ENCODE peak calls at places on chromosomes 6 and 20, in four cellular contexts. Z, H, C and O are unnamed samples.

GRCh38 chr6:165439928-165440554 is 130.6 kb upstream of the C6orf118 start:
- DNase-seq in H (no peak), C (peak; percentile 59), Z (no peak), O (no peak)

GRCh38 chr6:13156381-13156780 is 172.0 kb downstream of the TBC1D7 start:
- DNase-seq in Z (no peak), H (no peak), C (no peak), O (no peak)

GRCh38 chr6:4805553-4806307 is 29.5 kb downstream of the CDYL start:
- DNase-seq in Z (no peak), H (peak; percentile 3), C (peak; percentile 39), O (peak; percentile 63)

GRCh38 chr6:104623052-104623690 is 236.5 kb downstream of the HACE1 start:
- DNase-seq in C (peak; percentile 21), H (no peak), Z (no peak), O (no peak)

GRCh38 chr6:113184291-113184690 is 672.9 kb upstream of the MARCKS start:
- DNase-seq in Z (no peak), H (no peak), C (no peak), O (no peak)

GRCh38 chr6:111852704-111853103 is 20.5 kb downstream of the FYN start:
- DNase-seq in Z (no peak), H (no peak), C (no peak), O (no peak)

GRCh38 chr6:150755524-150755923 is 110.0 kb upstream of the MTHFD1L start:
- DNase-seq in Z (no peak), H (no peak), C (no peak), O (no peak)

GRCh38 chr6:16320533-16321340 is 82.3 kb downstream of the GMPR start:
- DNase-seq in Z (no peak), C (no peak), H (no peak), O (no peak)

GRCh38 chr6:131937703-131938631 is 13.2 kb downstream of the CCN2 start:
- DNase-seq in Z (no peak), C (no peak), H (no peak), O (no peak)

GRCh38 chr6:16961577-16961976 is 140.3 kb upstream of the STMND1 start:
- DNase-seq in Z (no peak), C (no peak), H (no peak), O (no peak)

GRCh38 chr6:7216941-7217621 is 95.9 kb downstream of the SSR1 start:
- DNase-seq in Z (no peak), H (no peak), C (peak; percentile 66), O (peak; percentile 49)

GRCh38 chr6:137094411-137095008 is 49.7 kb upstream of the IL20RA start:
- DNase-seq in H (peak; percentile 31), C (peak; percentile 72), Z (no peak), O (no peak)

DNA sequence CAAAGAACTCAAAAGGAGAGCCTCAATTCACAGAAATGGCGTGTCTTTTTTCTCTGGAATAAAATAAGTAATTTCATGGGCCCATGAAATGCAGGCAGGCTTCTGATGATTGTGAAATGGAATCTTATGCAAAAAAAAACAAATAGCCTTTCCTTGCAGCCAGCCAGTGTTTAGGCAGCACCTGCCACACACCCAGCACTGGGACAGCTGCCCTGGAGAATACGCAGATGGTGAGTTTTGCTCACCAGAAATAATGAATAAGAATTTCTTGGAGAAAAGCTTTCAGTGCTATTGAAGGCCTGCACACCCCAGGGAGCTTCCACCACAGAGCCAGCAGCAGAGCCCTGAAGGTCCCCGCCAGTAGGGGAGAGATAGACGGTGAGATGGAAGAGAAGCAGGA is 55.0 kb downstream of the PXDC1 start:
- DNase-seq in C (no peak), H (no peak), Z (no peak), O (no peak)
- H3K27ac ChIP-seq in C (no peak overlapping the region), H (no peak overlapping the region), Z (no peak overlapping the region), O (no peak overlapping the region)

DNA sequence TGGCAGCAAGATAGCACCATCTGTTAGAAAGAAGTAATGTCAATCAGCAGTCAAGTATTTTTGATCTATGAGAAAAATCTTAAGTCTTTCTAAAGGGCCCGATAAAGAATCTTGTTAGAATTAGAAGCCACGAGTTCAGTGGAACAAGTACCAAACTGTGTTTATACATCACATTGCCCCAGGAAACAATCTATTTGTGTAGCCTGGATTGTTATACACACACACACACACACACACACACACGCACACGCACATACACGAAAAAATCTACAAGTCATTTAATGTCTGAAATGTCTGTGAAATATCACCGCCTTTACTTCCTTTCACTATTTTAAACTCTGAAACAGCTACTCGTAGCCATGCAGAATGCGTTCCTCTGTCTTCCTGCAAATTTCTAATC is 84.4 kb upstream of the SCAF8 start:
- DNase-seq in C (no peak), Z (no peak), H (no peak), O (no peak)
- H3K27ac ChIP-seq in C (no peak overlapping the region), Z (no peak overlapping the region), H (no peak overlapping the region), O (no peak overlapping the region)

GRCh38 chr6:118886641-118887040 is 7.3 kb upstream of the ASF1A start:
- DNase-seq in Z (no peak), H (no peak), C (no peak), O (no peak)

GRCh38 chr6:118882314-118882905 is 11.5 kb upstream of the ASF1A start:
- DNase-seq in H (no peak), C (no peak), Z (no peak), O (no peak)

GRCh38 chr6:118877806-118878205 is 16.1 kb upstream of the ASF1A start:
- DNase-seq in Z (no peak), C (no peak), H (no peak), O (no peak)

GRCh38 chr6:118876814-118877213 is 17.1 kb upstream of the ASF1A start:
- DNase-seq in Z (no peak), H (no peak), C (no peak), O (no peak)

GRCh38 chr6:118881440-118882313 is 12.3 kb upstream of the ASF1A start:
- DNase-seq in Z (no peak), H (no peak), C (no peak), O (no peak)
- H3K27ac ChIP-seq in Z (no peak overlapping the region), H (no peak overlapping the region), C (no peak overlapping the region), O (peak overlapping the region; percentile 27)

GRCh38 chr20:63894358-63895201 is at the start of gene DNAJC5:
- DNase-seq in Z (peak; percentile 82), H (peak; percentile 94), C (peak; percentile 94), O (peak; percentile 97)

GRCh38 chr20:63895202-63895885 is 418 bp downstream of the DNAJC5 start:
- DNase-seq in Z (no peak), C (no peak), H (no peak), O (no peak)

GRCh38 chr20:63897978-63898561 is 3.1 kb downstream of the DNAJC5 start:
- DNase-seq in Z (no peak), C (no peak), H (no peak), O (no peak)

GRCh38 chr20:63895886-63896135 is 885 bp downstream of the DNAJC5 start:
- DNase-seq in Z (no peak), H (no peak), C (no peak), O (no peak)

DNA sequence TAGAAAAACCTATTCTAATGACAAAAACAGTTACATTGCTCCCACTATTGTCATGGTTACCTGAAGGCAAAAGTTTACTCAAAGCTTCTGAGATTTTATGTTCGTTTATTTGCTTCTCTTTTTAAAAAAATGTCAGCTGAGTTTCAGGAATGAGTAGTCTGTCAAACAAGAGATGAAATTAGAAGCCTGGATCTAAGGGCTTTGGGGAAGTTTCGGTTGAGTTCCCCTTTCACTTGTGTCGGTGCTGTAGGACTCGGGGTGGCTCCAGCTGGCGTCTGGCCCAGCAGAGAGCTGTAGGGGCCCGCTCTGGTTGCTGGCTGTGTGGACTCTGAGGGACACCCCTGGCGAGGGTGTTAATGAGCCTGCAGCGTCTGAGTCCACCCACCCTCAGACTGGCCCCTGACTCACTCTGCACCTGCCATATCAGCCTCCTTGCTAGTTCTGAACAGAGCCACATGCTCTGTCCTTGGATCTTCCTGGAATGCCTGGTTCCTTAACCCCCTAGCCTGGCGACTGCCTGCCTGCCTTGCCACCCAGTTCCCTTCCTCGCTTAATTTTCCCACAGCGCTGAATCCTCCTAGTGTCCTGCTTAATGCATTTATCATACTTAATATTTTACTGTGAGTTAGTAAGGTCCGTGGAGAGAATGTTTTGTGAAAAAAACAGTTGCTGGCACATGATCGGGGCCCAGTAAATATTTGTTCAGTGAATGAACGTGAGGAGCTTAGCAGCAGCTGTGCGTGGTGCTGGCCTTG is 1.4 kb downstream of the DNAJC5 start:
- DNase-seq in H (no peak), C (peak; percentile 28), Z (no peak), O (peak; percentile 80)
- H3K27ac ChIP-seq in H (peak overlapping the region; percentile 59), C (peak overlapping the region; percentile 44), Z (peak overlapping the region; percentile 40), O (peak overlapping the region; percentile 86)

GRCh38 chr6:44537306-44538049 is 150.0 kb downstream of the CDC5L start:
- DNase-seq in Z (no peak), C (no peak), H (no peak), O (no peak)
- H3K27ac ChIP-seq in Z (no peak overlapping the region), C (no peak overlapping the region), H (no peak overlapping the region), O (no peak overlapping the region)

DNA sequence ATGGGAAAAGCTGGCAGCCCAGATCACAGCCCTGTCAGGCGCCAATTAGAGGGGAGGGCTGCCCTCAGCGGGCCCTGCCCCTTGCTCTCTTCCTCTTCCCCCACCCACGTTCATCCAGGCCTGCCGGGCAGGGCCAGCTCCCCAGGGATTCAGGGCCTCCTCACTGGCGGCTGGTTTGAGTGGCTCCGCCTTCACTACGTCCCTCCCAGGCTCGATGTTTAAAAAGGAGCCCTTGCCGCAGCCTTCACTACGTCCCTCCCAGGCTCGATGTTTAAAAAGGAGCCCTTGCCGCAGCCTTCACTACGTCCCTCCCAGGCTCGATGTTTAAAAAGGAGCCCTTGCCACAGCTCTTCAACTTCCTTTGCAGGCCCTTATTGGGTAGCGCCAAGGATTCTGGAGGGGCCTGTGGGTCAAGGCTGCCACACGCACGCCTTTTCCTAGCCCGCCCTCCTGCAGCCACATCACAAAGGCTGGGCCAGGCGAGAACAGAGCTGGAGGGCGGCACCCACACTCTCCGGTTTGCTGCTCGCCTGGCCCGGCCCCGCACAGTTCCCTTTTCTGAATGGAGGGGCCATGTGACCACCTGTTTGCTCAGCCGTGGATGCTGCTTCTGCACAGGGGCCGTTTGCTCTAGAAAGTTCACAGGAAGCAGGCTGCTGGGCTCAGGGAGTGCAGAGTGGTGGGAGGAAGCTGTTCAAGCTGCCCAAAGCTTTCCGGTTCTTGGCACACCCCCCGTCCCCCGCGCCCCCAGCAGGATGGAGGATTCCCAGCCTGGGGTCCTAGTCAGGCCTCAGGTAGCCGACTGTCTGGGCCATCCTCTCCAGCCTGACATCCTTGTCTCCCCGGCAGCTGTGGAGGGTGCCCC is 1.6 kb downstream of the SLC17A9 start:
- DNase-seq in C (peak; percentile 70), Z (no peak), H (peak; percentile 48), O (peak; percentile 88)
- H3K27ac ChIP-seq in C (peak overlapping the region; percentile 49), Z (peak overlapping the region; percentile 82), H (peak overlapping the region; percentile 17), O (peak overlapping the region; percentile 89)